ENCODE peak calls at places on chromosomes 12 and 14, in nine cellular contexts. O, L, Y, X, M, N, I, A and H are unnamed samples.

GRCh38 chr12:49296034-49296835 is 1.3 kb downstream of the PRPH start:
- DNase-seq in L (peak), O (peak), N (peak), X (peak), M (no peak), Y (peak), A (peak), I (no peak), H (peak)

GRCh38 chr12:77402726-77403125 is 337.4 kb upstream of the E2F7 start:
- DNase-seq in I (peak), X (no peak), L (peak), M (no peak), Y (peak), O (no peak), A (no peak), N (no peak), H (peak)

GRCh38 chr12:6183689-6184441 is 16.3 kb upstream of the CD9 start:
- DNase-seq in Y (no peak), M (no peak), L (peak), X (no peak), I (no peak), N (no peak), O (no peak), A (no peak), H (peak)

GRCh38 chr12:118237053-118237665 is 101.2 kb downstream of the PEBP1 start:
- DNase-seq in N (no peak), L (no peak), O (peak), X (peak), A (no peak), Y (no peak), M (peak), I (no peak), H (no peak)

GRCh38 chr14:29668201-29668600 is 259.4 kb downstream of the PRKD1 start:
- DNase-seq in I (no peak), L (no peak), X (no peak), Y (no peak), O (no peak), N (no peak), A (no peak), M (no peak), H (peak)

GRCh38 chr12:52650520-52651081 is 1.4 kb downstream of the KRT2 start:
- DNase-seq in N (no peak), A (no peak), I (no peak), O (no peak), L (peak), M (no peak), Y (peak), X (no peak), H (no peak)

GRCh38 chr12:6771091-6771495 is 1.2 kb upstream of the LAG3 start:
- DNase-seq in M (peak), Y (no peak), L (no peak), N (no peak), O (no peak), X (peak), I (no peak), A (no peak), H (no peak)

GRCh38 chr14:53840444-53840843 is 116.2 kb downstream of the BMP4 start:
- DNase-seq in L (no peak), Y (no peak), O (no peak), X (no peak), A (peak), M (no peak), I (no peak), N (no peak), H (no peak)

GRCh38 chr12:89840162-89840922 is 131.7 kb upstream of the ATP2B1 start:
- DNase-seq in O (no peak), L (no peak), Y (no peak), I (no peak), X (peak), M (no peak), N (no peak), A (no peak), H (peak)

GRCh38 chr12:7242176-7243101 is 53.0 kb downstream of the PEX5 start:
- DNase-seq in A (no peak), X (no peak), N (no peak), L (no peak), O (no peak), M (no peak), Y (no peak), I (no peak), H (no peak)

GRCh38 chr12:112013601-112014402 is 576 bp downstream of the ERP29 start:
- DNase-seq in O (peak), N (peak), X (peak), A (peak), M (peak), Y (peak), L (peak), I (peak), H (peak)

GRCh38 chr14:74609721-74610120 is 2.3 kb downstream of the LTBP2 start:
- DNase-seq in O (no peak), M (no peak), N (no peak), A (no peak), I (no peak), L (no peak), Y (no peak), X (no peak), H (peak)

GRCh38 chr14:92646952-92647461 is 101.4 kb downstream of the LGMN start:
- DNase-seq in X (no peak), N (no peak), A (no peak), Y (peak), M (no peak), I (no peak), L (peak), O (no peak), H (peak)

GRCh38 chr12:71947645-71948105 is 9.0 kb downstream of the TPH2 start:
- DNase-seq in M (no peak), L (peak), A (peak), X (no peak), N (no peak), I (peak), Y (peak), O (no peak), H (no peak)

GRCh38 chr12:77179515-77179914 is 114.1 kb upstream of the E2F7 start:
- DNase-seq in M (no peak), N (no peak), Y (no peak), A (no peak), O (no peak), X (no peak), L (no peak), I (no peak), H (no peak)

GRCh38 chr12:13195848-13196301 is 651 bp upstream of the EMP1 start:
- DNase-seq in N (no peak), I (no peak), M (no peak), X (no peak), Y (no peak), L (peak), A (no peak), O (no peak), H (peak)

GRCh38 chr12:120962487-120963054 is 15.8 kb upstream of the HNF1A start:
- DNase-seq in M (no peak), L (no peak), X (no peak), I (no peak), O (no peak), Y (no peak), N (no peak), A (peak), H (no peak)

GRCh38 chr12:39830862-39831520 is 211.4 kb upstream of the ABCD2 start:
- DNase-seq in A (no peak), M (no peak), O (no peak), X (no peak), Y (no peak), L (peak), I (no peak), N (no peak), H (peak)

GRCh38 chr14:105090493-105091334 is 25.5 kb upstream of the GPR132 start:
- DNase-seq in O (peak), X (peak), L (peak), I (peak), A (peak), Y (peak), M (peak), N (peak), H (peak)

GRCh38 chr12:47844264-47845020 is 24.7 kb upstream of the HDAC7 start:
- DNase-seq in O (no peak), L (peak), X (no peak), N (no peak), Y (no peak), M (no peak), I (no peak), A (no peak), H (peak)

GRCh38 chr14:36820111-36820709 is 158.6 kb downstream of the PAX9 start:
- DNase-seq in L (no peak), O (no peak), Y (no peak), A (peak), X (no peak), I (no peak), M (no peak), N (no peak), H (no peak)

GRCh38 chr12:29253916-29254625 is 105.0 kb downstream of the FAR2 start:
- DNase-seq in M (no peak), N (no peak), X (no peak), I (no peak), O (no peak), L (no peak), A (no peak), Y (no peak), H (no peak)

GRCh38 chr12:107396991-107397390 is 288.6 kb upstream of the PWP1 start:
- DNase-seq in L (no peak), N (no peak), O (no peak), A (no peak), X (no peak), I (no peak), M (no peak), Y (peak), H (peak)

GRCh38 chr12:113908584-113909100 is 57.5 kb downstream of the RBM19 start:
- DNase-seq in Y (no peak), O (no peak), I (no peak), N (no peak), L (no peak), X (no peak), A (no peak), M (no peak), H (no peak)

GRCh38 chr12:107351109-107351508 is 257.8 kb upstream of the CRY1 start:
- DNase-seq in A (no peak), M (no peak), N (no peak), L (no peak), X (no peak), O (no peak), I (no peak), Y (no peak), H (no peak)

GRCh38 chr14:69685217-69685616 is 73.8 kb downstream of the SUSD6 start:
- DNase-seq in A (peak), M (no peak), I (no peak), Y (no peak), N (no peak), L (no peak), O (no peak), X (no peak), H (no peak)

GRCh38 chr14:104091061-104091926 is 5.8 kb downstream of the ASPG start:
- DNase-seq in M (no peak), L (no peak), A (no peak), Y (peak), I (no peak), O (no peak), N (no peak), X (no peak), H (no peak)

GRCh38 chr14:72745546-72745945 is 148.4 kb downstream of the DPF3 start:
- DNase-seq in O (no peak), I (no peak), A (peak), N (peak), L (peak), M (no peak), Y (no peak), X (no peak), H (peak)

GRCh38 chr12:91222746-91223145 is 40.1 kb upstream of the DCN start:
- DNase-seq in O (no peak), Y (no peak), I (no peak), L (peak), N (no peak), M (no peak), X (no peak), A (no peak), H (peak)

GRCh38 chr14:54440037-54440436 is 1.1 kb downstream of the CNIH1 start:
- DNase-seq in X (no peak), I (no peak), N (no peak), M (no peak), Y (no peak), A (no peak), L (no peak), O (no peak), H (peak)

GRCh38 chr14:94961761-94962575 is 192.1 kb upstream of the GSC start:
- DNase-seq in I (no peak), A (no peak), O (no peak), M (no peak), Y (peak), N (peak), X (no peak), L (no peak), H (no peak)

GRCh38 chr12:70449074-70449757 is 83.1 kb downstream of the KCNMB4 start:
- DNase-seq in Y (no peak), X (no peak), O (no peak), I (no peak), N (no peak), A (peak), L (no peak), M (no peak), H (no peak)

GRCh38 chr12:8661751-8662150 is 875 bp downstream of the MFAP5 start:
- DNase-seq in O (no peak), M (no peak), L (no peak), X (no peak), N (no peak), A (no peak), Y (no peak), I (no peak), H (peak)

GRCh38 chr12:114733919-114734318 is 49.9 kb upstream of the TBX3 start:
- DNase-seq in M (no peak), Y (no peak), A (no peak), I (no peak), N (no peak), X (no peak), L (no peak), O (no peak), H (no peak)

GRCh38 chr14:31137214-31137889 is 70.2 kb downstream of the HECTD1 start:
- DNase-seq in M (no peak), N (no peak), I (no peak), A (no peak), L (no peak), O (no peak), X (no peak), Y (no peak), H (no peak)

GRCh38 chr14:103028161-103028767 is 29.1 kb downstream of the CDC42BPB start:
- DNase-seq in X (no peak), L (no peak), I (no peak), N (no peak), M (no peak), O (no peak), A (no peak), Y (no peak), H (no peak)

GRCh38 chr12:49288412-49288853 is 6.5 kb upstream of the PRPH start:
- DNase-seq in A (peak), L (peak), O (peak), M (peak), X (peak), Y (peak), N (peak), I (no peak), H (peak)

GRCh38 chr14:89349196-89350008 is 67.6 kb downstream of the FOXN3 start:
- DNase-seq in A (no peak), I (peak), O (peak), X (peak), M (no peak), L (no peak), Y (peak), N (no peak), H (no peak)

GRCh38 chr12:40224439-40225291 is at the start of gene LRRK2:
- DNase-seq in Y (peak), I (peak), M (no peak), L (peak), A (peak), X (peak), O (peak), N (peak), H (peak)